ENCODE peak calls at places on chromosomes 6 and 20, in six cellular contexts. One of them, this sample, is unnamed.

GRCh38 chr6:142551145-142551811 is 249.5 kb downstream of the ADGRG6 start:
- DNase-seq in right lobe of liver: no peak
- DNase-seq in nephron progenitor cell: no peak
- DNase-seq in CD4-positive, alpha-beta T cell: peak; percentile 33
- DNase-seq in cardiac muscle cell: no peak
- DNase-seq in progenitor cell of endocrine pancreas: no peak
- DNase-seq in this sample: no peak

GRCh38 chr20:45011108-45011526 is 44.8 kb downstream of the STK4 start:
- DNase-seq in CD4-positive, alpha-beta T cell: peak; percentile 47
- DNase-seq in nephron progenitor cell: peak; percentile 49
- DNase-seq in progenitor cell of endocrine pancreas: peak; percentile 15
- DNase-seq in cardiac muscle cell: peak; percentile 86
- DNase-seq in right lobe of liver: peak; percentile 23
- DNase-seq in this sample: peak; percentile 50

GRCh38 chr20:63456429-63457284 is 15.8 kb downstream of the KCNQ2 start:
- DNase-seq in nephron progenitor cell: no peak
- DNase-seq in progenitor cell of endocrine pancreas: no peak
- DNase-seq in right lobe of liver: no peak
- DNase-seq in CD4-positive, alpha-beta T cell: no peak
- DNase-seq in cardiac muscle cell: peak; percentile 46
- DNase-seq in this sample: no peak

GRCh38 chr6:125201961-125202729 is 48.6 kb downstream of the TPD52L1 start:
- DNase-seq in right lobe of liver: peak; percentile 73
- DNase-seq in nephron progenitor cell: no peak
- DNase-seq in CD4-positive, alpha-beta T cell: no peak
- DNase-seq in progenitor cell of endocrine pancreas: no peak
- DNase-seq in cardiac muscle cell: peak; percentile 97
- DNase-seq in this sample: no peak

GRCh38 chr6:19312291-19312978 is 524.7 kb upstream of the ID4 start:
- DNase-seq in progenitor cell of endocrine pancreas: no peak
- DNase-seq in CD4-positive, alpha-beta T cell: no peak
- DNase-seq in right lobe of liver: no peak
- DNase-seq in cardiac muscle cell: no peak
- DNase-seq in nephron progenitor cell: no peak
- DNase-seq in this sample: peak; percentile 48

GRCh38 chr6:33904050-33904827 is 100.4 kb upstream of the MLN start:
- DNase-seq in cardiac muscle cell: no peak
- DNase-seq in progenitor cell of endocrine pancreas: no peak
- DNase-seq in nephron progenitor cell: peak; percentile 26
- DNase-seq in CD4-positive, alpha-beta T cell: peak; percentile 60
- DNase-seq in right lobe of liver: no peak
- DNase-seq in this sample: peak; percentile 5

GRCh38 chr6:130796313-130796905 is 30.8 kb upstream of the SMLR1 start:
- DNase-seq in nephron progenitor cell: no peak
- DNase-seq in CD4-positive, alpha-beta T cell: no peak
- DNase-seq in right lobe of liver: no peak
- DNase-seq in cardiac muscle cell: peak; percentile 84
- DNase-seq in progenitor cell of endocrine pancreas: no peak
- DNase-seq in this sample: no peak

GRCh38 chr20:64165866-64166600 is 1.8 kb downstream of the MYT1 start:
- DNase-seq in progenitor cell of endocrine pancreas: no peak
- DNase-seq in right lobe of liver: no peak
- DNase-seq in nephron progenitor cell: no peak
- DNase-seq in CD4-positive, alpha-beta T cell: no peak
- DNase-seq in cardiac muscle cell: no peak
- DNase-seq in this sample: no peak

GRCh38 chr6:2790588-2790987 is 25.4 kb downstream of the WRNIP1 start:
- DNase-seq in right lobe of liver: no peak
- DNase-seq in CD4-positive, alpha-beta T cell: no peak
- DNase-seq in cardiac muscle cell: peak; percentile 36
- DNase-seq in progenitor cell of endocrine pancreas: no peak
- DNase-seq in nephron progenitor cell: no peak
- DNase-seq in this sample: no peak

GRCh38 chr20:47075263-47075662 is 180.6 kb downstream of the EYA2 start:
- DNase-seq in cardiac muscle cell: no peak
- DNase-seq in right lobe of liver: no peak
- DNase-seq in progenitor cell of endocrine pancreas: no peak
- DNase-seq in CD4-positive, alpha-beta T cell: no peak
- DNase-seq in nephron progenitor cell: no peak
- DNase-seq in this sample: no peak

GRCh38 chr20:25364879-25365699 is 25.5 kb downstream of the ABHD12 start:
- DNase-seq in cardiac muscle cell: no peak
- DNase-seq in nephron progenitor cell: no peak
- DNase-seq in CD4-positive, alpha-beta T cell: no peak
- DNase-seq in progenitor cell of endocrine pancreas: no peak
- DNase-seq in right lobe of liver: no peak
- DNase-seq in this sample: no peak

GRCh38 chr6:116398366-116399005 is 27.7 kb downstream of the DSE start:
- DNase-seq in right lobe of liver: no peak
- DNase-seq in nephron progenitor cell: no peak
- DNase-seq in cardiac muscle cell: peak; percentile 58
- DNase-seq in CD4-positive, alpha-beta T cell: no peak
- DNase-seq in progenitor cell of endocrine pancreas: no peak
- DNase-seq in this sample: no peak

GRCh38 chr20:25073544-25073943 is 8.4 kb downstream of the VSX1 start:
- DNase-seq in nephron progenitor cell: no peak
- DNase-seq in progenitor cell of endocrine pancreas: no peak
- DNase-seq in right lobe of liver: no peak
- DNase-seq in CD4-positive, alpha-beta T cell: no peak
- DNase-seq in cardiac muscle cell: no peak
- DNase-seq in this sample: no peak

GRCh38 chr6:151317206-151317994 is 74.0 kb downstream of the ZBTB2 start:
- DNase-seq in right lobe of liver: no peak
- DNase-seq in cardiac muscle cell: peak; percentile 70
- DNase-seq in nephron progenitor cell: no peak
- DNase-seq in CD4-positive, alpha-beta T cell: no peak
- DNase-seq in progenitor cell of endocrine pancreas: no peak
- DNase-seq in this sample: no peak

GRCh38 chr20:7667194-7667593 is 273.1 kb downstream of the HAO1 start:
- DNase-seq in CD4-positive, alpha-beta T cell: no peak
- DNase-seq in cardiac muscle cell: peak; percentile 26
- DNase-seq in progenitor cell of endocrine pancreas: no peak
- DNase-seq in nephron progenitor cell: no peak
- DNase-seq in right lobe of liver: no peak
- DNase-seq in this sample: no peak

GRCh38 chr6:158666637-158667359 is 16.9 kb downstream of the SYTL3 start:
- DNase-seq in CD4-positive, alpha-beta T cell: no peak
- DNase-seq in nephron progenitor cell: no peak
- DNase-seq in right lobe of liver: no peak
- DNase-seq in cardiac muscle cell: peak; percentile 89
- DNase-seq in progenitor cell of endocrine pancreas: no peak
- DNase-seq in this sample: no peak

GRCh38 chr6:150987371-150987828 is 121.9 kb downstream of the MTHFD1L start:
- DNase-seq in progenitor cell of endocrine pancreas: no peak
- DNase-seq in CD4-positive, alpha-beta T cell: peak; percentile 31
- DNase-seq in cardiac muscle cell: no peak
- DNase-seq in right lobe of liver: no peak
- DNase-seq in nephron progenitor cell: no peak
- DNase-seq in this sample: no peak

GRCh38 chr6:2739335-2739734 is 11.4 kb downstream of the MYLK4 start:
- DNase-seq in cardiac muscle cell: no peak
- DNase-seq in progenitor cell of endocrine pancreas: no peak
- DNase-seq in CD4-positive, alpha-beta T cell: no peak
- DNase-seq in right lobe of liver: no peak
- DNase-seq in nephron progenitor cell: no peak
- DNase-seq in this sample: no peak

GRCh38 chr6:142047934-142048592 is 84.7 kb upstream of the GJE1 start:
- DNase-seq in nephron progenitor cell: no peak
- DNase-seq in CD4-positive, alpha-beta T cell: no peak
- DNase-seq in progenitor cell of endocrine pancreas: no peak
- DNase-seq in right lobe of liver: no peak
- DNase-seq in cardiac muscle cell: no peak
- DNase-seq in this sample: no peak

GRCh38 chr6:130453230-130453629 is 87.4 kb downstream of the TMEM200A start:
- DNase-seq in progenitor cell of endocrine pancreas: no peak
- DNase-seq in nephron progenitor cell: no peak
- DNase-seq in cardiac muscle cell: peak; percentile 25
- DNase-seq in right lobe of liver: no peak
- DNase-seq in CD4-positive, alpha-beta T cell: no peak
- DNase-seq in this sample: no peak

GRCh38 chr6:152225231-152225934 is 411.8 kb downstream of the SYNE1 start:
- DNase-seq in CD4-positive, alpha-beta T cell: no peak
- DNase-seq in progenitor cell of endocrine pancreas: no peak
- DNase-seq in right lobe of liver: no peak
- DNase-seq in cardiac muscle cell: no peak
- DNase-seq in nephron progenitor cell: no peak
- DNase-seq in this sample: no peak

GRCh38 chr6:154534531-154534930 is 24.0 kb upstream of the CNKSR3 start:
- DNase-seq in progenitor cell of endocrine pancreas: no peak
- DNase-seq in right lobe of liver: no peak
- DNase-seq in nephron progenitor cell: no peak
- DNase-seq in CD4-positive, alpha-beta T cell: no peak
- DNase-seq in cardiac muscle cell: no peak
- DNase-seq in this sample: no peak

GRCh38 chr6:154526997-154527396 is 16.5 kb upstream of the CNKSR3 start:
- DNase-seq in right lobe of liver: no peak
- DNase-seq in progenitor cell of endocrine pancreas: no peak
- DNase-seq in CD4-positive, alpha-beta T cell: no peak
- DNase-seq in nephron progenitor cell: no peak
- DNase-seq in cardiac muscle cell: no peak
- DNase-seq in this sample: no peak

GRCh38 chr6:154532426-154532825 is 21.9 kb upstream of the CNKSR3 start:
- DNase-seq in right lobe of liver: no peak
- DNase-seq in cardiac muscle cell: no peak
- DNase-seq in nephron progenitor cell: no peak
- DNase-seq in CD4-positive, alpha-beta T cell: no peak
- DNase-seq in progenitor cell of endocrine pancreas: no peak
- DNase-seq in this sample: no peak

GRCh38 chr6:154528286-154528915 is 17.9 kb upstream of the CNKSR3 start:
- DNase-seq in CD4-positive, alpha-beta T cell: no peak
- DNase-seq in progenitor cell of endocrine pancreas: no peak
- DNase-seq in right lobe of liver: no peak
- DNase-seq in nephron progenitor cell: no peak
- DNase-seq in cardiac muscle cell: no peak
- DNase-seq in this sample: no peak

GRCh38 chr6:154529957-154530356 is 19.5 kb upstream of the CNKSR3 start:
- DNase-seq in cardiac muscle cell: no peak
- DNase-seq in nephron progenitor cell: no peak
- DNase-seq in CD4-positive, alpha-beta T cell: no peak
- DNase-seq in right lobe of liver: no peak
- DNase-seq in progenitor cell of endocrine pancreas: no peak
- DNase-seq in this sample: no peak
- TF ChIP-seq CTCF in cardiac muscle cell: no peak
- TF ChIP-seq CTCF in nephron progenitor cell: no peak
- TF ChIP-seq CTCF in CD4-positive, alpha-beta T cell: no peak
- TF ChIP-seq CTCF in right lobe of liver: no peak
- TF ChIP-seq CTCF in progenitor cell of endocrine pancreas: no peak
- TF ChIP-seq CTCF in this sample: no peak

GRCh38 chr6:135089901-135090300 is 35.3 kb upstream of the HBS1L start:
- DNase-seq in CD4-positive, alpha-beta T cell: no peak
- DNase-seq in progenitor cell of endocrine pancreas: no peak
- DNase-seq in right lobe of liver: no peak
- DNase-seq in nephron progenitor cell: no peak
- DNase-seq in cardiac muscle cell: no peak
- DNase-seq in this sample: no peak

GRCh38 chr6:135088232-135088760 is 33.7 kb upstream of the HBS1L start:
- DNase-seq in nephron progenitor cell: no peak
- DNase-seq in cardiac muscle cell: no peak
- DNase-seq in progenitor cell of endocrine pancreas: no peak
- DNase-seq in right lobe of liver: no peak
- DNase-seq in CD4-positive, alpha-beta T cell: no peak
- DNase-seq in this sample: no peak

GRCh38 chr6:135087803-135088202 is 33.2 kb upstream of the HBS1L start:
- DNase-seq in cardiac muscle cell: no peak
- DNase-seq in progenitor cell of endocrine pancreas: no peak
- DNase-seq in nephron progenitor cell: no peak
- DNase-seq in CD4-positive, alpha-beta T cell: peak; percentile 29
- DNase-seq in right lobe of liver: no peak
- DNase-seq in this sample: no peak

GRCh38 chr6:135090819-135091218 is 36.2 kb upstream of the HBS1L start:
- DNase-seq in cardiac muscle cell: no peak
- DNase-seq in right lobe of liver: no peak
- DNase-seq in CD4-positive, alpha-beta T cell: no peak
- DNase-seq in progenitor cell of endocrine pancreas: no peak
- DNase-seq in nephron progenitor cell: no peak
- DNase-seq in this sample: no peak

GRCh38 chr6:135088818-135089809 is 34.5 kb upstream of the HBS1L start:
- DNase-seq in cardiac muscle cell: peak; percentile 76
- DNase-seq in CD4-positive, alpha-beta T cell: no peak
- DNase-seq in progenitor cell of endocrine pancreas: no peak
- DNase-seq in nephron progenitor cell: no peak
- DNase-seq in right lobe of liver: no peak
- DNase-seq in this sample: no peak
- TF ChIP-seq CTCF in cardiac muscle cell: peak; percentile 58
- TF ChIP-seq CTCF in CD4-positive, alpha-beta T cell: peak; percentile 62
- TF ChIP-seq CTCF in progenitor cell of endocrine pancreas: peak; percentile 49
- TF ChIP-seq CTCF in nephron progenitor cell: peak; percentile 41
- TF ChIP-seq CTCF in right lobe of liver: peak; percentile 64
- TF ChIP-seq CTCF in this sample: peak; percentile 54

GRCh38 chr6:56765494-56765893 is 122.8 kb upstream of the DST start:
- DNase-seq in progenitor cell of endocrine pancreas: no peak
- DNase-seq in nephron progenitor cell: no peak
- DNase-seq in cardiac muscle cell: no peak
- DNase-seq in CD4-positive, alpha-beta T cell: no peak
- DNase-seq in right lobe of liver: no peak
- DNase-seq in this sample: no peak

GRCh38 chr6:56766139-56766805 is 123.6 kb upstream of the DST start:
- DNase-seq in cardiac muscle cell: no peak
- DNase-seq in progenitor cell of endocrine pancreas: no peak
- DNase-seq in right lobe of liver: no peak
- DNase-seq in CD4-positive, alpha-beta T cell: no peak
- DNase-seq in nephron progenitor cell: no peak
- DNase-seq in this sample: no peak

GRCh38 chr6:56760842-56761241 is 118.2 kb upstream of the DST start:
- DNase-seq in progenitor cell of endocrine pancreas: no peak
- DNase-seq in CD4-positive, alpha-beta T cell: no peak
- DNase-seq in cardiac muscle cell: no peak
- DNase-seq in right lobe of liver: no peak
- DNase-seq in nephron progenitor cell: no peak
- DNase-seq in this sample: no peak

GRCh38 chr6:56766806-56767178 is 124.1 kb upstream of the DST start:
- DNase-seq in cardiac muscle cell: peak; percentile 43
- DNase-seq in CD4-positive, alpha-beta T cell: no peak
- DNase-seq in nephron progenitor cell: no peak
- DNase-seq in right lobe of liver: no peak
- DNase-seq in progenitor cell of endocrine pancreas: no peak
- DNase-seq in this sample: no peak

GRCh38 chr6:56764081-56764566 is 121.4 kb upstream of the DST start:
- DNase-seq in CD4-positive, alpha-beta T cell: no peak
- DNase-seq in progenitor cell of endocrine pancreas: no peak
- DNase-seq in right lobe of liver: no peak
- DNase-seq in cardiac muscle cell: peak; percentile 63
- DNase-seq in nephron progenitor cell: no peak
- DNase-seq in this sample: no peak
- TF ChIP-seq CTCF in CD4-positive, alpha-beta T cell: no peak
- TF ChIP-seq CTCF in progenitor cell of endocrine pancreas: peak; percentile 47
- TF ChIP-seq CTCF in right lobe of liver: peak; percentile 46
- TF ChIP-seq CTCF in cardiac muscle cell: peak; percentile 46
- TF ChIP-seq CTCF in nephron progenitor cell: no peak
- TF ChIP-seq CTCF in this sample: peak; percentile 51

GRCh38 chr6:68333444-68333843 is 301.6 kb upstream of the ADGRB3 start:
- DNase-seq in nephron progenitor cell: no peak
- DNase-seq in CD4-positive, alpha-beta T cell: no peak
- DNase-seq in cardiac muscle cell: no peak
- DNase-seq in right lobe of liver: no peak
- DNase-seq in progenitor cell of endocrine pancreas: no peak
- DNase-seq in this sample: no peak
- TF ChIP-seq CTCF in nephron progenitor cell: no peak
- TF ChIP-seq CTCF in CD4-positive, alpha-beta T cell: no peak
- TF ChIP-seq CTCF in cardiac muscle cell: no peak
- TF ChIP-seq CTCF in right lobe of liver: no peak
- TF ChIP-seq CTCF in progenitor cell of endocrine pancreas: no peak
- TF ChIP-seq CTCF in this sample: no peak

GRCh38 chr6:139230421-139230840 is 61.4 kb downstream of the TXLNB start:
- DNase-seq in cardiac muscle cell: peak; percentile 43
- DNase-seq in progenitor cell of endocrine pancreas: no peak
- DNase-seq in nephron progenitor cell: no peak
- DNase-seq in right lobe of liver: no peak
- DNase-seq in CD4-positive, alpha-beta T cell: no peak
- DNase-seq in this sample: no peak
- TF ChIP-seq CTCF in cardiac muscle cell: peak; percentile 18
- TF ChIP-seq CTCF in progenitor cell of endocrine pancreas: no peak
- TF ChIP-seq CTCF in nephron progenitor cell: no peak
- TF ChIP-seq CTCF in right lobe of liver: no peak
- TF ChIP-seq CTCF in CD4-positive, alpha-beta T cell: no peak
- TF ChIP-seq CTCF in this sample: no peak